ENCODE peak calls at places on chromosomes 13 and 19, in six cellular contexts. One of them, this sample, is unnamed.

GRCh38 chr19:38500450-38500849 is 67.0 kb downstream of the RYR1 start:
- DNase-seq in IMR-90: no peak
- DNase-seq in stomach: no peak
- DNase-seq in AG08395: no peak
- DNase-seq in cardiac fibroblast: no peak
- DNase-seq in cerebellar cortex: no peak
- DNase-seq in this sample: no peak

GRCh38 chr19:32539240-32539916 is 41.6 kb upstream of the PDCD5 start:
- DNase-seq in IMR-90: no peak
- DNase-seq in stomach: no peak
- DNase-seq in AG08395: no peak
- DNase-seq in cardiac fibroblast: no peak
- DNase-seq in cerebellar cortex: no peak
- DNase-seq in this sample: no peak

GRCh38 chr13:76723551-76724232 is 162.5 kb downstream of the KCTD12 start:
- DNase-seq in IMR-90: peak
- DNase-seq in stomach: no peak
- DNase-seq in AG08395: peak
- DNase-seq in cardiac fibroblast: peak
- DNase-seq in cerebellar cortex: peak
- DNase-seq in this sample: no peak

GRCh38 chr19:35717665-35718344 is at the start of gene KMT2B:
- DNase-seq in IMR-90: no peak
- DNase-seq in stomach: peak
- DNase-seq in AG08395: peak
- DNase-seq in cardiac fibroblast: peak
- DNase-seq in cerebellar cortex: no peak
- DNase-seq in this sample: no peak

GRCh38 chr13:114148521-114148855 is 16.1 kb upstream of the RASA3 start:
- DNase-seq in IMR-90: no peak
- DNase-seq in stomach: peak
- DNase-seq in AG08395: no peak
- DNase-seq in cardiac fibroblast: no peak
- DNase-seq in cerebellar cortex: no peak
- DNase-seq in this sample: no peak

GRCh38 chr19:39310558-39311311 is 9.9 kb downstream of the LRFN1 start:
- DNase-seq in IMR-90: no peak
- DNase-seq in stomach: no peak
- DNase-seq in AG08395: no peak
- DNase-seq in cardiac fibroblast: peak
- DNase-seq in cerebellar cortex: peak
- DNase-seq in this sample: no peak

GRCh38 chr13:36919206-36919832 is 719 bp downstream of the SMAD9 start:
- DNase-seq in IMR-90: peak
- DNase-seq in stomach: peak
- DNase-seq in AG08395: peak
- DNase-seq in cardiac fibroblast: peak
- DNase-seq in cerebellar cortex: peak
- DNase-seq in this sample: peak

GRCh38 chr13:28173793-28174192 is 35.4 kb downstream of the PAN3 start:
- DNase-seq in IMR-90: no peak
- DNase-seq in stomach: no peak
- DNase-seq in AG08395: no peak
- DNase-seq in cardiac fibroblast: no peak
- DNase-seq in cerebellar cortex: no peak
- DNase-seq in this sample: no peak

GRCh38 chr13:99432637-99433542 is 68.4 kb upstream of the TM9SF2 start:
- DNase-seq in IMR-90: peak
- DNase-seq in stomach: peak
- DNase-seq in AG08395: peak
- DNase-seq in cardiac fibroblast: peak
- DNase-seq in cerebellar cortex: no peak
- DNase-seq in this sample: no peak

GRCh38 chr13:51764184-51765141 is 39.5 kb downstream of the DHRS12 start:
- DNase-seq in IMR-90: peak
- DNase-seq in stomach: peak
- DNase-seq in AG08395: peak
- DNase-seq in cardiac fibroblast: peak
- DNase-seq in cerebellar cortex: no peak
- DNase-seq in this sample: peak

GRCh38 chr19:47229674-47230121 is 1.3 kb downstream of the BBC3 start:
- DNase-seq in IMR-90: peak
- DNase-seq in stomach: no peak
- DNase-seq in AG08395: no peak
- DNase-seq in cardiac fibroblast: peak
- DNase-seq in cerebellar cortex: peak
- DNase-seq in this sample: no peak

GRCh38 chr13:113126265-113127150 is 3.9 kb downstream of the F10 start:
- DNase-seq in IMR-90: no peak
- DNase-seq in stomach: no peak
- DNase-seq in AG08395: no peak
- DNase-seq in cardiac fibroblast: no peak
- DNase-seq in cerebellar cortex: no peak
- DNase-seq in this sample: no peak

GRCh38 chr13:30881931-30882899 is 23.9 kb upstream of the MEDAG start:
- DNase-seq in IMR-90: no peak
- DNase-seq in stomach: no peak
- DNase-seq in AG08395: no peak
- DNase-seq in cardiac fibroblast: no peak
- DNase-seq in cerebellar cortex: no peak
- DNase-seq in this sample: no peak

GRCh38 chr13:76380436-76381065 is 505.7 kb downstream of the KCTD12 start:
- DNase-seq in IMR-90: peak
- DNase-seq in stomach: no peak
- DNase-seq in AG08395: no peak
- DNase-seq in cardiac fibroblast: peak
- DNase-seq in cerebellar cortex: no peak
- DNase-seq in this sample: no peak

GRCh38 chr13:85009447-85009846 is 789.8 kb downstream of the SLITRK6 start:
- DNase-seq in IMR-90: no peak
- DNase-seq in stomach: no peak
- DNase-seq in AG08395: no peak
- DNase-seq in cardiac fibroblast: no peak
- DNase-seq in cerebellar cortex: no peak
- DNase-seq in this sample: no peak

GRCh38 chr19:46745521-46746280 is at the start of gene FKRP:
- DNase-seq in IMR-90: no peak
- DNase-seq in stomach: peak
- DNase-seq in AG08395: peak
- DNase-seq in cardiac fibroblast: no peak
- DNase-seq in cerebellar cortex: no peak
- DNase-seq in this sample: no peak

GRCh38 chr19:11987405-11988231 is 22.8 kb downstream of the ZNF763 start:
- DNase-seq in IMR-90: peak
- DNase-seq in stomach: peak
- DNase-seq in AG08395: peak
- DNase-seq in cardiac fibroblast: peak
- DNase-seq in cerebellar cortex: peak
- DNase-seq in this sample: peak

GRCh38 chr19:48819366-48819816 is 8.6 kb upstream of the BCAT2 start:
- DNase-seq in IMR-90: peak
- DNase-seq in stomach: peak
- DNase-seq in AG08395: peak
- DNase-seq in cardiac fibroblast: peak
- DNase-seq in cerebellar cortex: no peak
- DNase-seq in this sample: no peak

GRCh38 chr19:38417544-38418506 is 8.2 kb downstream of the RASGRP4 start:
- DNase-seq in IMR-90: no peak
- DNase-seq in stomach: peak
- DNase-seq in AG08395: peak
- DNase-seq in cardiac fibroblast: peak
- DNase-seq in cerebellar cortex: no peak
- DNase-seq in this sample: no peak

GRCh38 chr19:52188822-52189744 is 769 bp upstream of the PPP2R1A start:
- DNase-seq in IMR-90: no peak
- DNase-seq in stomach: no peak
- DNase-seq in AG08395: no peak
- DNase-seq in cardiac fibroblast: no peak
- DNase-seq in cerebellar cortex: no peak
- DNase-seq in this sample: no peak

GRCh38 chr19:47619763-47620162 is 10.8 kb downstream of the BICRA start:
- DNase-seq in IMR-90: peak
- DNase-seq in stomach: no peak
- DNase-seq in AG08395: no peak
- DNase-seq in cardiac fibroblast: no peak
- DNase-seq in cerebellar cortex: no peak
- DNase-seq in this sample: no peak

GRCh38 chr19:2719910-2720776 is 1.0 kb downstream of the DIRAS1 start:
- DNase-seq in IMR-90: peak
- DNase-seq in stomach: no peak
- DNase-seq in AG08395: peak
- DNase-seq in cardiac fibroblast: peak
- DNase-seq in cerebellar cortex: peak
- DNase-seq in this sample: no peak

This sample was measured in NCI-H187 treated with DMSO at 0.1 percent for 48 hours.